ENCODE peak calls at places on chromosomes 13 and 19, in seven cellular contexts. L is AG04450; D is MV-4-11; V is activated naive CD4-positive, alpha-beta T cell; T is stimulated activated CD4-positive, alpha-beta T cell treated with anti-CD3 and anti-CD28 coated beads, TNF-alpha, amount 100 ng/mL, for 48 hours; M is T-helper 2 cell; E is effector CD8-positive, alpha-beta T cell. P is an unnamed sample.

GRCh38 chr19:29858000-29858596 is 46.3 kb downstream of the CCNE1 start:
- DNase-seq in L (no peak), D (no peak), V (no peak), T (no peak), M (no peak), E (no peak), P (peak)

GRCh38 chr13:77537302-77537919 is 1.9 kb downstream of the SCEL start:
- DNase-seq in L (no peak), D (no peak), V (no peak), T (no peak), M (no peak), E (no peak), P (no peak)

GRCh38 chr13:88005188-88005587 is 334.0 kb downstream of the SLITRK5 start:
- DNase-seq in L (no peak), D (no peak), V (no peak), T (no peak), M (no peak), E (no peak), P (no peak)

GRCh38 chr13:51770160-51770559 is 33.8 kb downstream of the DHRS12 start:
- DNase-seq in L (no peak), D (no peak), V (no peak), T (no peak), M (no peak), E (no peak), P (no peak)

GRCh38 chr13:32859893-32860292 is 156.3 kb upstream of the KL start:
- DNase-seq in L (no peak), D (no peak), V (no peak), T (no peak), M (no peak), E (no peak), P (no peak)

GRCh38 chr19:681029-681626 is 4.9 kb downstream of the FSTL3 start:
- DNase-seq in L (no peak), D (no peak), V (no peak), T (peak), M (peak), E (no peak), P (no peak)

GRCh38 chr13:100493418-100493817 is 95.2 kb downstream of the GGACT start:
- DNase-seq in L (no peak), D (peak), V (no peak), T (no peak), M (no peak), E (no peak), P (no peak)

GRCh38 chr19:42150353-42150752 is 18.1 kb upstream of the POU2F2 start:
- DNase-seq in L (no peak), D (no peak), V (no peak), T (no peak), M (no peak), E (no peak), P (no peak)

GRCh38 chr19:41410655-41411054 is 13.0 kb downstream of the BCKDHA start:
- DNase-seq in L (no peak), D (no peak), V (no peak), T (no peak), M (no peak), E (no peak), P (no peak)

GRCh38 chr13:28455580-28456194 is 39.2 kb downstream of the FLT1 start:
- DNase-seq in L (no peak), D (no peak), V (no peak), T (no peak), M (no peak), E (no peak), P (no peak)

GRCh38 chr13:71798723-71799122 is 68.3 kb downstream of the DACH1 start:
- DNase-seq in L (no peak), D (no peak), V (no peak), T (no peak), M (no peak), E (no peak), P (no peak)

P was measured in T47D.